ENCODE peak calls at places on chromosomes 6 and 20, in ten cellular contexts. S, T, Q, E, O, V, X, N, G and M are unnamed samples.

GRCh38 chr6:141107562-141108160 is 1025.1 kb upstream of the GJE1 start:
- DNase-seq in V (no peak), S (peak; percentile 19), O (peak; percentile 40), Q (no peak), N (no peak), G (no peak), X (no peak), T (no peak), E (peak; percentile 63), M (peak; percentile 41)

GRCh38 chr20:59033616-59034165 is 1.6 kb upstream of the ATP5F1E start:
- DNase-seq in T (no peak), G (no peak), E (no peak), X (no peak), N (no peak), Q (no peak), S (no peak), O (no peak), V (no peak), M (no peak)

GRCh38 chr20:57622579-57623381 is 2.6 kb upstream of the ZBP1 start:
- DNase-seq in N (peak; percentile 67), E (peak; percentile 48), V (peak; percentile 52), X (peak; percentile 68), O (peak; percentile 50), G (peak; percentile 93), S (no peak), T (no peak), Q (no peak), M (no peak)

GRCh38 chr6:138105880-138106664 is 1.1 kb downstream of the PERP start:
- DNase-seq in G (no peak), T (no peak), Q (no peak), X (no peak), V (no peak), O (no peak), N (no peak), S (no peak), E (no peak), M (peak; percentile 40)

GRCh38 chr20:40807094-40807623 is 118.1 kb upstream of the MAFB start:
- DNase-seq in V (no peak), T (no peak), X (no peak), S (no peak), Q (no peak), E (no peak), N (no peak), G (no peak), O (no peak), M (no peak)

GRCh38 chr20:25573288-25574251 is 11.8 kb downstream of the NINL start:
- DNase-seq in Q (no peak), E (peak; percentile 31), N (no peak), O (no peak), S (no peak), V (no peak), G (no peak), X (no peak), T (no peak), M (no peak)

GRCh38 chr6:110485461-110485860 is 9.0 kb upstream of the SLC22A16 start:
- DNase-seq in S (no peak), V (no peak), O (no peak), T (no peak), G (no peak), E (no peak), Q (no peak), N (no peak), X (no peak), M (no peak)

GRCh38 chr20:52103469-52103910 is 88.1 kb downstream of the ZFP64 start:
- DNase-seq in O (no peak), T (no peak), E (peak; percentile 55), V (no peak), S (no peak), Q (no peak), G (no peak), N (no peak), X (no peak), M (peak; percentile 58)

GRCh38 chr6:112639436-112639835 is 292.3 kb downstream of the RFPL4B start:
- DNase-seq in N (no peak), S (no peak), V (no peak), X (no peak), Q (no peak), E (peak; percentile 85), O (peak; percentile 36), G (no peak), T (no peak), M (peak; percentile 32)

GRCh38 chr20:22248052-22248667 is 336.2 kb downstream of the FOXA2 start:
- DNase-seq in Q (no peak), T (no peak), E (no peak), O (peak; percentile 26), G (no peak), N (no peak), V (no peak), S (no peak), X (no peak), M (no peak)

GRCh38 chr6:131954775-131955107 is 3.6 kb upstream of the CCN2 start:
- DNase-seq in V (no peak), O (no peak), G (no peak), X (no peak), T (no peak), N (no peak), S (no peak), Q (no peak), E (peak; percentile 95), M (peak; percentile 95)

GRCh38 chr20:22920898-22921297 is 114.2 kb upstream of the SSTR4 start:
- DNase-seq in V (no peak), X (no peak), N (no peak), Q (no peak), G (no peak), E (no peak), O (no peak), T (no peak), S (no peak), M (peak; percentile 65)

GRCh38 chr20:56343861-56344381 is 14.9 kb upstream of the FAM210B start:
- DNase-seq in V (no peak), Q (no peak), N (peak; percentile 14), G (peak; percentile 79), T (no peak), E (peak; percentile 55), X (no peak), S (no peak), O (peak; percentile 66), M (peak; percentile 35)

GRCh38 chr6:146884728-146885127 is 286.0 kb downstream of the ADGB start:
- DNase-seq in N (no peak), X (no peak), V (no peak), E (no peak), T (no peak), G (no peak), Q (no peak), O (no peak), S (no peak), M (no peak)

GRCh38 chr6:13579911-13580310 is 5.5 kb downstream of the SIRT5 start:
- DNase-seq in G (no peak), N (no peak), X (no peak), E (no peak), Q (no peak), O (no peak), S (no peak), V (no peak), T (no peak), M (no peak)

GRCh38 chr20:8786383-8786782 is 282.5 kb upstream of the PLCB4 start:
- DNase-seq in Q (no peak), V (no peak), E (no peak), G (no peak), X (no peak), N (no peak), O (no peak), S (no peak), T (no peak), M (no peak)

GRCh38 chr20:47974234-47974878 is 189.1 kb upstream of the SULF2 start:
- DNase-seq in O (no peak), X (no peak), E (no peak), G (no peak), S (no peak), Q (no peak), T (no peak), V (no peak), N (no peak), M (no peak)

GRCh38 chr6:97689078-97689754 is 406.2 kb upstream of the MMS22L start:
- DNase-seq in X (no peak), Q (no peak), N (no peak), T (no peak), V (no peak), G (no peak), E (no peak), S (no peak), O (no peak), M (no peak)

GRCh38 chr6:45722876-45723275 is 292.8 kb downstream of the CLIC5 start:
- DNase-seq in G (no peak), Q (no peak), S (no peak), O (no peak), X (no peak), N (no peak), T (no peak), E (peak; percentile 23), V (no peak), M (no peak)

GRCh38 chr6:161217631-161218030 is 56.2 kb downstream of the AGPAT4 start:
- DNase-seq in S (no peak), X (no peak), T (no peak), V (no peak), G (no peak), O (no peak), N (no peak), Q (no peak), E (no peak), M (no peak)

GRCh38 chr20:21106171-21106694 is at the start of gene LINC00237:
- DNase-seq in O (no peak), G (no peak), S (no peak), V (no peak), T (no peak), X (no peak), N (no peak), Q (no peak), E (no peak), M (no peak)

GRCh38 chr6:20411544-20411943 is 9.9 kb downstream of the E2F3 start:
- DNase-seq in V (no peak), E (no peak), O (no peak), G (no peak), N (no peak), Q (no peak), S (no peak), T (no peak), X (no peak), M (no peak)

GRCh38 chr20:41218466-41218865 is 81.1 kb downstream of the PLCG1 start:
- DNase-seq in S (peak; percentile 32), G (no peak), Q (no peak), T (no peak), O (peak; percentile 70), N (no peak), V (no peak), E (peak; percentile 53), X (no peak), M (no peak)